ENCODE peak calls at places on chromosomes 7 and 10, in nine cellular contexts. One of them, this sample, is unnamed.

GRCh38 chr7:4931932-4932331 is 27.1 kb downstream of the MMD2 start:
- DNase-seq in fibroblast of lung: no peak
- DNase-seq in AG08396: peak
- DNase-seq in activated gamma-delta T cell treated with anti-CD3 and anti-CD28 coated beads, Interleukin-2, amount 50 U/mL, for 16 hours: no peak
- DNase-seq in GM23338: peak
- DNase-seq in stomach: peak
- DNase-seq in NCI-H187: no peak
- DNase-seq in activated T-cell treated with anti-CD3 and anti-CD28 coated beads for 24 hours: no peak
- DNase-seq in RCC 7860: peak
- DNase-seq in this sample: no peak

GRCh38 chr10:93746844-93747284 is 10.9 kb upstream of the LGI1 start:
- DNase-seq in activated T-cell treated with anti-CD3 and anti-CD28 coated beads for 24 hours: no peak
- DNase-seq in AG08396: peak
- DNase-seq in RCC 7860: peak
- DNase-seq in GM23338: peak
- DNase-seq in fibroblast of lung: peak
- DNase-seq in stomach: no peak
- DNase-seq in NCI-H187: no peak
- DNase-seq in activated gamma-delta T cell treated with anti-CD3 and anti-CD28 coated beads, Interleukin-2, amount 50 U/mL, for 16 hours: no peak
- DNase-seq in this sample: no peak

GRCh38 chr7:123769371-123769770 is 20.6 kb upstream of the WASL start:
- DNase-seq in activated gamma-delta T cell treated with anti-CD3 and anti-CD28 coated beads, Interleukin-2, amount 50 U/mL, for 16 hours: no peak
- DNase-seq in activated T-cell treated with anti-CD3 and anti-CD28 coated beads for 24 hours: no peak
- DNase-seq in fibroblast of lung: peak
- DNase-seq in AG08396: peak
- DNase-seq in GM23338: no peak
- DNase-seq in RCC 7860: peak
- DNase-seq in stomach: peak
- DNase-seq in NCI-H187: no peak
- DNase-seq in this sample: no peak

GRCh38 chr10:6108631-6109443 is 20.0 kb downstream of the RBM17 start:
- DNase-seq in RCC 7860: peak
- DNase-seq in stomach: no peak
- DNase-seq in activated gamma-delta T cell treated with anti-CD3 and anti-CD28 coated beads, Interleukin-2, amount 50 U/mL, for 16 hours: peak
- DNase-seq in fibroblast of lung: peak
- DNase-seq in NCI-H187: no peak
- DNase-seq in AG08396: no peak
- DNase-seq in GM23338: peak
- DNase-seq in activated T-cell treated with anti-CD3 and anti-CD28 coated beads for 24 hours: no peak
- DNase-seq in this sample: no peak

GRCh38 chr7:10718768-10719167 is 254.9 kb upstream of the PHF14 start:
- DNase-seq in AG08396: no peak
- DNase-seq in activated gamma-delta T cell treated with anti-CD3 and anti-CD28 coated beads, Interleukin-2, amount 50 U/mL, for 16 hours: no peak
- DNase-seq in activated T-cell treated with anti-CD3 and anti-CD28 coated beads for 24 hours: no peak
- DNase-seq in stomach: no peak
- DNase-seq in NCI-H187: no peak
- DNase-seq in RCC 7860: no peak
- DNase-seq in GM23338: no peak
- DNase-seq in fibroblast of lung: no peak
- DNase-seq in this sample: no peak

GRCh38 chr7:139871820-139872219 is 42.8 kb downstream of the TBXAS1 start:
- DNase-seq in GM23338: no peak
- DNase-seq in stomach: no peak
- DNase-seq in activated T-cell treated with anti-CD3 and anti-CD28 coated beads for 24 hours: no peak
- DNase-seq in fibroblast of lung: no peak
- DNase-seq in activated gamma-delta T cell treated with anti-CD3 and anti-CD28 coated beads, Interleukin-2, amount 50 U/mL, for 16 hours: no peak
- DNase-seq in AG08396: peak
- DNase-seq in RCC 7860: no peak
- DNase-seq in NCI-H187: no peak
- DNase-seq in this sample: no peak

GRCh38 chr10:15620304-15620703 is 99.4 kb downstream of the ITGA8 start:
- DNase-seq in fibroblast of lung: no peak
- DNase-seq in RCC 7860: no peak
- DNase-seq in activated T-cell treated with anti-CD3 and anti-CD28 coated beads for 24 hours: no peak
- DNase-seq in activated gamma-delta T cell treated with anti-CD3 and anti-CD28 coated beads, Interleukin-2, amount 50 U/mL, for 16 hours: no peak
- DNase-seq in stomach: no peak
- DNase-seq in GM23338: no peak
- DNase-seq in NCI-H187: no peak
- DNase-seq in AG08396: no peak
- DNase-seq in this sample: no peak

GRCh38 chr7:31982962-31983361 is 87.2 kb downstream of the PDE1C start:
- DNase-seq in stomach: no peak
- DNase-seq in AG08396: no peak
- DNase-seq in NCI-H187: no peak
- DNase-seq in fibroblast of lung: no peak
- DNase-seq in activated T-cell treated with anti-CD3 and anti-CD28 coated beads for 24 hours: no peak
- DNase-seq in RCC 7860: no peak
- DNase-seq in activated gamma-delta T cell treated with anti-CD3 and anti-CD28 coated beads, Interleukin-2, amount 50 U/mL, for 16 hours: no peak
- DNase-seq in GM23338: no peak
- DNase-seq in this sample: no peak

GRCh38 chr10:26806557-26806956 is 54.2 kb downstream of the ABI1 start:
- DNase-seq in NCI-H187: no peak
- DNase-seq in RCC 7860: no peak
- DNase-seq in activated T-cell treated with anti-CD3 and anti-CD28 coated beads for 24 hours: no peak
- DNase-seq in GM23338: no peak
- DNase-seq in AG08396: no peak
- DNase-seq in stomach: no peak
- DNase-seq in fibroblast of lung: no peak
- DNase-seq in activated gamma-delta T cell treated with anti-CD3 and anti-CD28 coated beads, Interleukin-2, amount 50 U/mL, for 16 hours: no peak
- DNase-seq in this sample: no peak

GRCh38 chr7:5426226-5426475 is 2.5 kb upstream of the TNRC18 start:
- DNase-seq in activated gamma-delta T cell treated with anti-CD3 and anti-CD28 coated beads, Interleukin-2, amount 50 U/mL, for 16 hours: no peak
- DNase-seq in fibroblast of lung: peak
- DNase-seq in NCI-H187: no peak
- DNase-seq in stomach: no peak
- DNase-seq in activated T-cell treated with anti-CD3 and anti-CD28 coated beads for 24 hours: no peak
- DNase-seq in RCC 7860: peak
- DNase-seq in GM23338: no peak
- DNase-seq in AG08396: no peak
- DNase-seq in this sample: no peak

GRCh38 chr7:108109216-108109908 is 20.8 kb downstream of the LAMB4 start:
- DNase-seq in activated gamma-delta T cell treated with anti-CD3 and anti-CD28 coated beads, Interleukin-2, amount 50 U/mL, for 16 hours: no peak
- DNase-seq in NCI-H187: no peak
- DNase-seq in activated T-cell treated with anti-CD3 and anti-CD28 coated beads for 24 hours: no peak
- DNase-seq in stomach: no peak
- DNase-seq in AG08396: no peak
- DNase-seq in GM23338: peak
- DNase-seq in fibroblast of lung: peak
- DNase-seq in RCC 7860: no peak
- DNase-seq in this sample: no peak